ENCODE peak calls at places on chromosomes 5 and 9, in nine cellular contexts. G, M, A, Z, O, S, H, R and V are unnamed samples.

GRCh38 chr9:21817176-21817575 is 14.7 kb downstream of the MTAP start:
- DNase-seq in Z (no peak), A (no peak), G (no peak), R (no peak), H (no peak), S (no peak), M (no peak), O (peak; percentile 31), V (no peak)

GRCh38 chr9:117000834-117001233 is 313.7 kb downstream of the TRIM32 start:
- DNase-seq in Z (no peak), O (no peak), G (no peak), R (no peak), S (no peak), H (no peak), M (no peak), A (no peak), V (no peak)

GRCh38 chr5:102450313-102450990 is 48.3 kb downstream of the SLCO6A1 start:
- DNase-seq in R (no peak), O (no peak), H (peak; percentile 9), M (peak; percentile 51), G (no peak), S (peak; percentile 17), Z (no peak), A (no peak), V (peak; percentile 4)

GRCh38 chr5:116441223-116441622 is 133.4 kb downstream of the SEMA6A start:
- DNase-seq in M (no peak), H (no peak), S (no peak), A (no peak), G (no peak), R (no peak), Z (no peak), O (no peak), V (no peak)

GRCh38 chr5:107269256-107269655 is 401.5 kb downstream of the EFNA5 start:
- DNase-seq in H (no peak), A (no peak), O (no peak), Z (no peak), M (no peak), R (no peak), G (no peak), S (no peak), V (no peak)

GRCh38 chr5:53319306-53319705 is 161.1 kb upstream of the FST start:
- DNase-seq in O (no peak), H (no peak), Z (no peak), R (no peak), G (no peak), S (no peak), M (no peak), A (no peak), V (no peak)

GRCh38 chr5:154444559-154445421 is 1.0 kb upstream of the SAP30L start:
- DNase-seq in G (no peak), M (no peak), S (no peak), H (no peak), R (peak; percentile 22), A (peak; percentile 33), O (peak; percentile 34), Z (peak; percentile 57), V (peak; percentile 16)

GRCh38 chr5:115842952-115843351 is 1.2 kb downstream of the AP3S1 start:
- DNase-seq in A (no peak), R (no peak), G (no peak), M (no peak), H (no peak), O (no peak), Z (no peak), S (no peak), V (no peak)

GRCh38 chr5:62578540-62578939 is at the start of gene LRRC70:
- DNase-seq in A (no peak), S (peak; percentile 74), M (no peak), O (no peak), G (no peak), Z (no peak), R (no peak), H (no peak), V (no peak)

GRCh38 chr5:128877476-128877875 is 87.8 kb upstream of the SLC27A6 start:
- DNase-seq in R (no peak), H (no peak), Z (no peak), A (no peak), O (no peak), G (no peak), S (no peak), M (no peak), V (no peak)

GRCh38 chr5:111615054-111615453 is 102.7 kb upstream of the STARD4 start:
- DNase-seq in M (no peak), S (no peak), R (no peak), H (no peak), Z (no peak), A (no peak), O (no peak), G (no peak), V (no peak)

GRCh38 chr5:34436761-34437501 is 219.2 kb upstream of the RAI14 start:
- DNase-seq in M (no peak), A (no peak), Z (no peak), O (no peak), G (no peak), S (no peak), H (no peak), R (no peak), V (no peak)

GRCh38 chr5:168219515-168220410 is 71.7 kb upstream of the WWC1 start:
- DNase-seq in R (peak; percentile 51), A (peak; percentile 94), O (peak; percentile 29), Z (peak; percentile 80), S (peak; percentile 60), M (no peak), G (no peak), H (peak; percentile 51), V (peak; percentile 42)

GRCh38 chr9:21789541-21790037 is 12.8 kb upstream of the MTAP start:
- DNase-seq in M (no peak), G (peak; percentile 40), O (peak; percentile 65), A (peak; percentile 74), S (peak; percentile 83), H (no peak), R (peak; percentile 49), Z (peak; percentile 34), V (peak; percentile 57)

GRCh38 chr5:92330365-92330764 is 947.2 kb upstream of the ARRDC3 start:
- DNase-seq in R (no peak), G (no peak), Z (no peak), O (no peak), M (no peak), A (no peak), H (no peak), S (no peak), V (no peak)

GRCh38 chr5:119418782-119419101 is 33.6 kb upstream of the HSD17B4 start:
- DNase-seq in S (no peak), M (no peak), R (no peak), O (peak; percentile 69), A (no peak), H (no peak), G (no peak), Z (no peak), V (no peak)

GRCh38 chr5:57221049-57221568 is 47.2 kb downstream of the GPBP1 start:
- DNase-seq in Z (peak; percentile 49), O (no peak), H (no peak), G (no peak), A (peak; percentile 42), R (no peak), M (no peak), S (peak; percentile 59), V (no peak)

GRCh38 chr5:139396691-139397090 is 1.8 kb upstream of the PROB1 start:
- DNase-seq in A (no peak), Z (no peak), O (no peak), M (no peak), R (no peak), S (no peak), H (no peak), G (no peak), V (no peak)

GRCh38 chr5:111937091-111937490 is 180.1 kb upstream of the NREP start:
- DNase-seq in H (no peak), A (no peak), G (no peak), M (no peak), Z (no peak), O (no peak), R (no peak), S (no peak), V (no peak)

GRCh38 chr9:136847065-136847826 is 2.0 kb upstream of the PHPT1 start:
- DNase-seq in A (peak; percentile 58), O (peak; percentile 57), G (no peak), S (peak; percentile 53), H (no peak), R (peak; percentile 81), M (no peak), Z (peak; percentile 73), V (no peak)
- TF ChIP-seq EP300 in A (no peak), O (no peak), G (no peak), S (no peak), H (no peak), R (no peak), M (no peak), Z (no peak), V (no peak)

GRCh38 chr5:37836173-37837100 is 3.4 kb downstream of the GDNF start:
- DNase-seq in S (no peak), R (no peak), A (peak; percentile 28), O (no peak), H (no peak), Z (peak; percentile 45), M (no peak), G (no peak), V (peak; percentile 39)

GRCh38 chr5:37834542-37835399 is 5.1 kb downstream of the GDNF start:
- DNase-seq in G (no peak), Z (peak; percentile 41), R (no peak), O (no peak), A (no peak), H (no peak), M (peak; percentile 74), S (no peak), V (peak; percentile 11)

GRCh38 chr5:37835400-37835973 is 4.4 kb downstream of the GDNF start:
- DNase-seq in R (no peak), M (no peak), S (no peak), Z (no peak), G (no peak), O (no peak), A (no peak), H (no peak), V (no peak)

GRCh38 chr5:37831821-37832524 is 7.9 kb downstream of the GDNF start:
- DNase-seq in Z (no peak), G (no peak), O (no peak), R (no peak), A (no peak), S (peak; percentile 38), M (no peak), H (no peak), V (no peak)

GRCh38 chr5:37833990-37834389 is 5.9 kb downstream of the GDNF start:
- DNase-seq in Z (no peak), G (no peak), O (no peak), S (no peak), A (no peak), H (no peak), M (no peak), R (no peak), V (no peak)
- H3K4me3 ChIP-seq in Z (peak overlapping the region; percentile 86), G (no peak overlapping the region), O (no peak overlapping the region), S (no peak overlapping the region), A (no peak overlapping the region), H (peak overlapping the region; percentile 47), M (peak overlapping the region; percentile 86), R (no peak overlapping the region), V (peak overlapping the region; percentile 13)

GRCh38 chr5:178467261-178468195 is 122.7 kb downstream of the COL23A1 start:
- DNase-seq in M (peak; percentile 80), A (no peak), S (no peak), H (no peak), G (no peak), O (peak; percentile 74), R (peak; percentile 46), Z (no peak), V (no peak)
- H3K27ac ChIP-seq in M (peak overlapping the region; percentile 47), A (no peak overlapping the region), S (no peak overlapping the region), H (no peak overlapping the region), G (peak overlapping the region; percentile 58), O (peak overlapping the region; percentile 29), R (peak overlapping the region; percentile 58), Z (peak overlapping the region; percentile 58), V (no peak overlapping the region)

GRCh38 chr9:95641591-95641990 is 124.8 kb upstream of the PTCH1 start:
- DNase-seq in H (no peak), Z (no peak), M (no peak), A (no peak), R (no peak), G (no peak), S (no peak), O (no peak), V (no peak)
- TF ChIP-seq EP300 in H (no peak), Z (no peak), M (no peak), A (no peak), R (no peak), G (no peak), S (no peak), O (no peak), V (no peak)